ENCODE peak calls at places on chromosomes 6 and 20, in six cellular contexts. One of them, this sample, is unnamed.

GRCh38 chr6:21846541-21847451 is 253.2 kb downstream of the SOX4 start:
- DNase-seq in mesendoderm: no peak
- DNase-seq in H54: no peak
- DNase-seq in MCF 10A: no peak
- DNase-seq in stimulated activated CD4-positive, alpha-beta T cell treated with anti-CD3 and anti-CD28 coated beads, Interleukin-15, amount 100 ng/mL, for 1 hour: no peak
- DNase-seq in NCI-H2171: peak
- DNase-seq in this sample: no peak

GRCh38 chr20:63738687-63739128 is 868 bp upstream of the SLC2A4RG start:
- DNase-seq in mesendoderm: peak
- DNase-seq in H54: no peak
- DNase-seq in MCF 10A: no peak
- DNase-seq in stimulated activated CD4-positive, alpha-beta T cell treated with anti-CD3 and anti-CD28 coated beads, Interleukin-15, amount 100 ng/mL, for 1 hour: no peak
- DNase-seq in NCI-H2171: peak
- DNase-seq in this sample: no peak

GRCh38 chr6:33782561-33782960 is 6.4 kb downstream of the LEMD2 start:
- DNase-seq in mesendoderm: no peak
- DNase-seq in H54: no peak
- DNase-seq in MCF 10A: no peak
- DNase-seq in stimulated activated CD4-positive, alpha-beta T cell treated with anti-CD3 and anti-CD28 coated beads, Interleukin-15, amount 100 ng/mL, for 1 hour: no peak
- DNase-seq in NCI-H2171: no peak
- DNase-seq in this sample: no peak

GRCh38 chr6:37875561-37876309 is 56.2 kb downstream of the ZFAND3 start:
- DNase-seq in mesendoderm: no peak
- DNase-seq in H54: no peak
- DNase-seq in MCF 10A: no peak
- DNase-seq in stimulated activated CD4-positive, alpha-beta T cell treated with anti-CD3 and anti-CD28 coated beads, Interleukin-15, amount 100 ng/mL, for 1 hour: no peak
- DNase-seq in NCI-H2171: no peak
- DNase-seq in this sample: no peak

GRCh38 chr6:159720708-159721107 is 6.6 kb upstream of the WTAP start:
- DNase-seq in mesendoderm: peak
- DNase-seq in H54: no peak
- DNase-seq in MCF 10A: peak
- DNase-seq in stimulated activated CD4-positive, alpha-beta T cell treated with anti-CD3 and anti-CD28 coated beads, Interleukin-15, amount 100 ng/mL, for 1 hour: no peak
- DNase-seq in NCI-H2171: peak
- DNase-seq in this sample: no peak

GRCh38 chr6:155693573-155694428 is 238.2 kb upstream of the NOX3 start:
- DNase-seq in mesendoderm: no peak
- DNase-seq in H54: no peak
- DNase-seq in MCF 10A: no peak
- DNase-seq in stimulated activated CD4-positive, alpha-beta T cell treated with anti-CD3 and anti-CD28 coated beads, Interleukin-15, amount 100 ng/mL, for 1 hour: no peak
- DNase-seq in NCI-H2171: no peak
- DNase-seq in this sample: no peak

GRCh38 chr6:87196275-87196842 is 41.0 kb downstream of the ZNF292 start:
- DNase-seq in mesendoderm: no peak
- DNase-seq in H54: no peak
- DNase-seq in MCF 10A: no peak
- DNase-seq in stimulated activated CD4-positive, alpha-beta T cell treated with anti-CD3 and anti-CD28 coated beads, Interleukin-15, amount 100 ng/mL, for 1 hour: no peak
- DNase-seq in NCI-H2171: no peak
- DNase-seq in this sample: no peak

GRCh38 chr6:88492241-88492640 is 326.1 kb upstream of the CNR1 start:
- DNase-seq in mesendoderm: no peak
- DNase-seq in H54: no peak
- DNase-seq in MCF 10A: peak
- DNase-seq in stimulated activated CD4-positive, alpha-beta T cell treated with anti-CD3 and anti-CD28 coated beads, Interleukin-15, amount 100 ng/mL, for 1 hour: no peak
- DNase-seq in NCI-H2171: no peak
- DNase-seq in this sample: no peak

GRCh38 chr6:20632696-20633095 is 98.4 kb downstream of the CDKAL1 start:
- DNase-seq in mesendoderm: no peak
- DNase-seq in H54: no peak
- DNase-seq in MCF 10A: no peak
- DNase-seq in stimulated activated CD4-positive, alpha-beta T cell treated with anti-CD3 and anti-CD28 coated beads, Interleukin-15, amount 100 ng/mL, for 1 hour: no peak
- DNase-seq in NCI-H2171: no peak
- DNase-seq in this sample: no peak

GRCh38 chr6:156902782-156903181 is 125.6 kb downstream of the ARID1B start:
- DNase-seq in mesendoderm: no peak
- DNase-seq in H54: no peak
- DNase-seq in MCF 10A: no peak
- DNase-seq in stimulated activated CD4-positive, alpha-beta T cell treated with anti-CD3 and anti-CD28 coated beads, Interleukin-15, amount 100 ng/mL, for 1 hour: no peak
- DNase-seq in NCI-H2171: no peak
- DNase-seq in this sample: no peak

GRCh38 chr20:62944184-62944583 is 6.2 kb downstream of the GID8 start:
- DNase-seq in mesendoderm: no peak
- DNase-seq in H54: no peak
- DNase-seq in MCF 10A: no peak
- DNase-seq in stimulated activated CD4-positive, alpha-beta T cell treated with anti-CD3 and anti-CD28 coated beads, Interleukin-15, amount 100 ng/mL, for 1 hour: no peak
- DNase-seq in NCI-H2171: no peak
- DNase-seq in this sample: no peak

GRCh38 chr6:160321729-160322505 is 26.3 kb upstream of the SLC22A3 start:
- DNase-seq in mesendoderm: no peak
- DNase-seq in H54: no peak
- DNase-seq in MCF 10A: no peak
- DNase-seq in stimulated activated CD4-positive, alpha-beta T cell treated with anti-CD3 and anti-CD28 coated beads, Interleukin-15, amount 100 ng/mL, for 1 hour: no peak
- DNase-seq in NCI-H2171: no peak
- DNase-seq in this sample: no peak

GRCh38 chr6:31538805-31539400 is 2.9 kb downstream of the DDX39B start:
- DNase-seq in mesendoderm: no peak
- DNase-seq in H54: no peak
- DNase-seq in MCF 10A: no peak
- DNase-seq in stimulated activated CD4-positive, alpha-beta T cell treated with anti-CD3 and anti-CD28 coated beads, Interleukin-15, amount 100 ng/mL, for 1 hour: no peak
- DNase-seq in NCI-H2171: no peak
- DNase-seq in this sample: no peak

GRCh38 chr20:45919536-45919933 is 7.6 kb upstream of the PLTP start:
- DNase-seq in mesendoderm: no peak
- DNase-seq in H54: no peak
- DNase-seq in MCF 10A: no peak
- DNase-seq in stimulated activated CD4-positive, alpha-beta T cell treated with anti-CD3 and anti-CD28 coated beads, Interleukin-15, amount 100 ng/mL, for 1 hour: no peak
- DNase-seq in NCI-H2171: no peak
- DNase-seq in this sample: no peak

GRCh38 chr6:28496099-28496779 is 19.4 kb downstream of the GPX6 start:
- DNase-seq in mesendoderm: peak
- DNase-seq in H54: no peak
- DNase-seq in MCF 10A: peak
- DNase-seq in stimulated activated CD4-positive, alpha-beta T cell treated with anti-CD3 and anti-CD28 coated beads, Interleukin-15, amount 100 ng/mL, for 1 hour: no peak
- DNase-seq in NCI-H2171: no peak
- DNase-seq in this sample: no peak

GRCh38 chr6:49528571-49528970 is 21.9 kb upstream of the C6orf141 start:
- DNase-seq in mesendoderm: no peak
- DNase-seq in H54: no peak
- DNase-seq in MCF 10A: no peak
- DNase-seq in stimulated activated CD4-positive, alpha-beta T cell treated with anti-CD3 and anti-CD28 coated beads, Interleukin-15, amount 100 ng/mL, for 1 hour: no peak
- DNase-seq in NCI-H2171: no peak
- DNase-seq in this sample: no peak

GRCh38 chr6:89468998-89469397 is 36.0 kb downstream of the ANKRD6 start:
- DNase-seq in mesendoderm: no peak
- DNase-seq in H54: no peak
- DNase-seq in MCF 10A: no peak
- DNase-seq in stimulated activated CD4-positive, alpha-beta T cell treated with anti-CD3 and anti-CD28 coated beads, Interleukin-15, amount 100 ng/mL, for 1 hour: no peak
- DNase-seq in NCI-H2171: no peak
- DNase-seq in this sample: no peak

GRCh38 chr6:148999501-148999900 is 252.7 kb downstream of the UST start:
- DNase-seq in mesendoderm: no peak
- DNase-seq in H54: no peak
- DNase-seq in MCF 10A: peak
- DNase-seq in stimulated activated CD4-positive, alpha-beta T cell treated with anti-CD3 and anti-CD28 coated beads, Interleukin-15, amount 100 ng/mL, for 1 hour: no peak
- DNase-seq in NCI-H2171: no peak
- DNase-seq in this sample: no peak

GRCh38 chr20:43563429-43563828 is 4.6 kb downstream of the SGK2 start:
- DNase-seq in mesendoderm: no peak
- DNase-seq in H54: no peak
- DNase-seq in MCF 10A: no peak
- DNase-seq in stimulated activated CD4-positive, alpha-beta T cell treated with anti-CD3 and anti-CD28 coated beads, Interleukin-15, amount 100 ng/mL, for 1 hour: no peak
- DNase-seq in NCI-H2171: no peak
- DNase-seq in this sample: no peak

GRCh38 chr20:6533321-6533720 is 234.2 kb upstream of the BMP2 start:
- DNase-seq in mesendoderm: no peak
- DNase-seq in H54: no peak
- DNase-seq in MCF 10A: no peak
- DNase-seq in stimulated activated CD4-positive, alpha-beta T cell treated with anti-CD3 and anti-CD28 coated beads, Interleukin-15, amount 100 ng/mL, for 1 hour: no peak
- DNase-seq in NCI-H2171: no peak
- DNase-seq in this sample: no peak

GRCh38 chr6:43990275-43990626 is 137.0 kb downstream of the MRPL14 start:
- DNase-seq in mesendoderm: no peak
- DNase-seq in H54: peak
- DNase-seq in MCF 10A: no peak
- DNase-seq in stimulated activated CD4-positive, alpha-beta T cell treated with anti-CD3 and anti-CD28 coated beads, Interleukin-15, amount 100 ng/mL, for 1 hour: no peak
- DNase-seq in NCI-H2171: no peak
- DNase-seq in this sample: no peak

GRCh38 chr6:154515808-154516207 is 5.3 kb upstream of the CNKSR3 start:
- DNase-seq in mesendoderm: no peak
- DNase-seq in H54: no peak
- DNase-seq in MCF 10A: no peak
- DNase-seq in stimulated activated CD4-positive, alpha-beta T cell treated with anti-CD3 and anti-CD28 coated beads, Interleukin-15, amount 100 ng/mL, for 1 hour: no peak
- DNase-seq in NCI-H2171: no peak
- DNase-seq in this sample: no peak

GRCh38 chr20:40562031-40562430 is 127.0 kb downstream of the MAFB start:
- DNase-seq in mesendoderm: peak
- DNase-seq in H54: no peak
- DNase-seq in MCF 10A: peak
- DNase-seq in stimulated activated CD4-positive, alpha-beta T cell treated with anti-CD3 and anti-CD28 coated beads, Interleukin-15, amount 100 ng/mL, for 1 hour: no peak
- DNase-seq in NCI-H2171: no peak
- DNase-seq in this sample: no peak

GRCh38 chr20:32743237-32744112 is at the start of gene COMMD7:
- DNase-seq in mesendoderm: peak
- DNase-seq in H54: no peak
- DNase-seq in MCF 10A: peak
- DNase-seq in stimulated activated CD4-positive, alpha-beta T cell treated with anti-CD3 and anti-CD28 coated beads, Interleukin-15, amount 100 ng/mL, for 1 hour: peak
- DNase-seq in NCI-H2171: no peak
- DNase-seq in this sample: peak

GRCh38 chr20:25484911-25485511 is 77.5 kb downstream of the GINS1 start:
- DNase-seq in mesendoderm: no peak
- DNase-seq in H54: no peak
- DNase-seq in MCF 10A: peak
- DNase-seq in stimulated activated CD4-positive, alpha-beta T cell treated with anti-CD3 and anti-CD28 coated beads, Interleukin-15, amount 100 ng/mL, for 1 hour: no peak
- DNase-seq in NCI-H2171: no peak
- DNase-seq in this sample: no peak

GRCh38 chr20:48758206-48758820 is 69.5 kb downstream of the PREX1 start:
- DNase-seq in mesendoderm: no peak
- DNase-seq in H54: no peak
- DNase-seq in MCF 10A: no peak
- DNase-seq in stimulated activated CD4-positive, alpha-beta T cell treated with anti-CD3 and anti-CD28 coated beads, Interleukin-15, amount 100 ng/mL, for 1 hour: no peak
- DNase-seq in NCI-H2171: peak
- DNase-seq in this sample: no peak